ENCODE peak calls at places on chromosomes 7 and 10, in six cellular contexts. J is adrenal gland, D is lower leg skin, I is mesendoderm, O is kidney epithelial cell, T is mucosa of descending colon. U is an unnamed sample.

GRCh38 chr7:107715531-107715930 is 28.4 kb upstream of the CBLL1 start:
- DNase-seq in I (no peak), T (no peak), O (no peak), D (no peak), J (no peak), U (no peak)

GRCh38 chr10:80081026-80081425 is 2.6 kb downstream of the TMEM254 start:
- DNase-seq in T (no peak), O (no peak), I (no peak), J (no peak), D (no peak), U (no peak)

GRCh38 chr7:145016068-145016467 is 180.2 kb upstream of the TPK1 start:
- DNase-seq in T (no peak), O (no peak), J (no peak), D (no peak), I (peak), U (peak)

GRCh38 chr7:37771342-37771741 is 77.1 kb upstream of the NME8 start:
- DNase-seq in D (no peak), J (no peak), O (no peak), I (no peak), T (no peak), U (no peak)

GRCh38 chr7:127798023-127798422 is 146.0 kb downstream of the SND1 start:
- DNase-seq in O (no peak), J (peak), D (no peak), I (no peak), T (peak), U (no peak)

GRCh38 chr7:130433336-130433735 is 7.5 kb downstream of the CEP41 start:
- DNase-seq in I (no peak), O (no peak), T (no peak), J (no peak), D (no peak), U (no peak)

GRCh38 chr7:90064370-90064769 is 89.9 kb upstream of the STEAP1 start:
- DNase-seq in O (no peak), J (no peak), D (no peak), I (no peak), T (no peak), U (no peak)

GRCh38 chr7:30977222-30977621 is 13.5 kb downstream of the GHRHR start:
- DNase-seq in T (no peak), J (no peak), O (no peak), D (peak), I (no peak), U (peak)

GRCh38 chr10:58740620-58741369 is 228.1 kb downstream of the BICC1 start:
- DNase-seq in T (no peak), O (no peak), J (peak), I (no peak), D (peak), U (no peak)

GRCh38 chr7:149714910-149715471 is 58.4 kb downstream of the ZNF467 start:
- DNase-seq in T (no peak), I (no peak), O (no peak), D (peak), J (peak), U (no peak)

GRCh38 chr10:84225424-84226173 is at the start of gene LRIT2:
- DNase-seq in T (no peak), I (no peak), D (no peak), O (no peak), J (no peak), U (no peak)

GRCh38 chr10:99619090-99619800 is 994 bp downstream of the SLC25A28 start:
- DNase-seq in T (no peak), O (no peak), J (no peak), I (no peak), D (no peak), U (no peak)

GRCh38 chr10:29668628-29669027 is 33.9 kb upstream of the SVIL start:
- DNase-seq in T (no peak), O (no peak), D (no peak), J (no peak), I (no peak), U (no peak)

GRCh38 chr10:114473776-114474175 is 69.5 kb upstream of the AFAP1L2 start:
- DNase-seq in T (no peak), J (no peak), I (no peak), D (no peak), O (no peak), U (no peak)

GRCh38 chr7:44484482-44485313 is 5.8 kb downstream of the NUDCD3 start:
- DNase-seq in O (no peak), J (no peak), T (no peak), D (no peak), I (no peak), U (no peak)

DNA sequence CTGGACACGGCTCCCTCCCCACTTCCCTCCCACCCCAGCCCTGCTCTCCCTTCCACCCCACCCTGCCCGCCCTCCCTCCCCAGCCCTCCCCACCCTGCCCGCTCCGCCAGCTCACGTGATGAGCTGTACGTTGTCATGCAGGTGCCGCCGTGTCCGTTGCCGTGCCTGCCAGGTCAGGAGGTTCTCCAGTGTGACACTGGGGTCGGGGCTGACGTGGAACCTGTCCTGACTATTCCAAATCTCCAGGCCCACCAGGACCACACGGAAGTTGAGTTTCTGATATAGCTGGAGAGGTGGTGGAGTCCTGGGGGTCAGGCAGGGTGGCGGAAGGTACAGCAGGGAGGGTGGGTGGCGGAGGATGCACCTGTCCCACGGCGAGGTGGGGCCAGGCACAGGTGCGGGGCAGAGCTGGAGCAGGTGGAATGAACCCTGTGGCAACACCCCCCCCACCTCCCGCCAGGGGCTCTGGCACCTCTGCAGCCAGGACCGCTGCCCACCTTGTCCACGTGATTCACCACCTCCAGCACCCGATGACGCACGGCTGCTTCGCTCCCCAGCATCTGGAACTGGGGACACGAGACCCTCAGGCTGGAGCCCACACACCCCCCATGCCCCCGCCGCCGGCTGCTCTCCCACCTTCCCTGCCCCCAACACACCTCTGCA is 4.2 kb downstream of the ADAM8 start:
- DNase-seq in J (no peak), I (no peak), O (no peak), T (no peak), D (no peak), U (no peak)
- H3K4me3 ChIP-seq in J (no peak), I (no peak), O (no peak), T (no peak), D (no peak), U (no peak)

GRCh38 chr10:5945203-5945534 is 32.2 kb downstream of the IL15RA start:
- DNase-seq in T (no peak), O (no peak), J (no peak), D (no peak), I (no peak), U (peak)
- H3K4me3 ChIP-seq in T (no peak), O (no peak), J (no peak), D (no peak), I (no peak), U (no peak)

DNA sequence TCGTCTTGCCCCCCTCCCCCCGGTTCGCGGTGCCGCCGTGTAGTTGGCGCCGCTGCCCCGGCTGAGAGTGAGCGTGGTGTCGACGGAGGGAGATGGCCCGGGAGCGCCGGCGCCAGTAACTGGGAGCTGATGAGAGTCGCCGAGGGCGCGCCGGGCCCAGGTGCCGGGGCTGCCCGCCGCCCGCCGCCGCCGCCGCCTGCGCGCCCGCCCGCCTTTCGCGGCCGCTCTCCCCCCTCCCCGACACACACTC is 322 bp downstream of the WAC start:
- DNase-seq in D (no peak), T (no peak), O (no peak), J (no peak), I (no peak), U (no peak)
- H3K4me3 ChIP-seq in D (peak), T (peak), O (peak), J (no peak), I (peak), U (peak)

DNA sequence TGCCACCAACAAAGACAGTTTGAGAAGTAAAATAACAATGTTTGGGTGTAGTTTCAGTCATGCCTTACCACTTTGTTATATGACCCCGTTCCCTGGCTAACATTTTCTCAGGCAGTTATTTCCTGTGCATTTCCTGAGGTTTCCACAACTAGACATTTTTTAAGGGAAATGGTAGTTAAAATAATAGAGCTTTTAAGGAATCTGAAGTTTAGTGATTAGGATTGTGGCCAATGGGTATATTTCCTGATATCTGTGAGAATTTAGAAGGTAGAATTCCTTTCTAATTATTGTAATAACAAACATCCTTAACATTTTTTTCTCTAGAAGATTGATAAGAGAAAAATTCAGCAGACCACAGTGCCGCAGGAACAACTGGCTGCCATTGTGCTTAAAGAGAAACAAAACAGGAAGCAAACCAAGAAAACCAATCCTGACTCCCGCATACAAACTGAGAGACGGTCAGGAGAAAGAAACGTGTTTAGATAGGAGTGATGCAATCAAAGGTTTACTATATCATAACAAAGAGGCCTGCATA is 193.6 kb downstream of the MBL2 start:
- DNase-seq in D (no peak), T (no peak), O (no peak), J (no peak), I (no peak), U (no peak)
- H3K4me3 ChIP-seq in D (no peak), T (no peak), O (no peak), J (no peak), I (no peak), U (no peak)

U was measured in H7.